ENCODE peak calls at places on chromosomes 13 and 19, in five cellular contexts. Q, Y, S, B and X are unnamed samples.

GRCh38 chr13:67557642-67558241 is 327.6 kb upstream of the PCDH9 start:
- DNase-seq in S (no peak), B (no peak), Q (no peak), Y (no peak), X (no peak)

GRCh38 chr19:17841810-17842662 is 5.7 kb downstream of the JAK3 start:
- DNase-seq in S (no peak), B (peak), Q (peak), Y (peak), X (no peak)

GRCh38 chr13:43389573-43389972 is 366.2 kb downstream of the DNAJC15 start:
- DNase-seq in S (no peak), Y (no peak), Q (no peak), B (no peak), X (no peak)

GRCh38 chr13:20908714-20909497 is 6.4 kb upstream of the XPO4 start:
- DNase-seq in B (no peak), Y (no peak), S (no peak), Q (no peak), X (no peak)

GRCh38 chr13:50224534-50224933 is 209.3 kb downstream of the KCNRG start:
- DNase-seq in B (no peak), Q (no peak), S (no peak), Y (no peak), X (no peak)

GRCh38 chr19:12736854-12737665 is at the start of gene GET3:
- DNase-seq in B (peak), Q (peak), Y (peak), S (peak), X (peak)

GRCh38 chr13:79393564-79394249 is 12.3 kb downstream of the RBM26 start:
- DNase-seq in Q (no peak), B (no peak), Y (no peak), S (no peak), X (no peak)

GRCh38 chr13:40629678-40630384 is 36.6 kb downstream of the FOXO1 start:
- DNase-seq in B (no peak), S (peak), Y (no peak), Q (no peak), X (no peak)

GRCh38 chr19:48325265-48325910 is at the start of gene EMP3:
- DNase-seq in B (peak), Y (peak), S (peak), Q (no peak), X (peak)

GRCh38 chr19:2631213-2631821 is 71.2 kb downstream of the GNG7 start:
- DNase-seq in S (no peak), Y (no peak), Q (no peak), B (no peak), X (no peak)

GRCh38 chr13:104875008-104875762 is 1660.3 kb downstream of the EFNB2 start:
- DNase-seq in Q (no peak), B (no peak), Y (no peak), S (no peak), X (no peak)

GRCh38 chr19:42325896-42326771 is 699 bp downstream of the MEGF8 start:
- DNase-seq in Q (no peak), Y (peak), B (no peak), S (no peak), X (no peak)

GRCh38 chr19:42325308-42325895 is at the start of gene MEGF8:
- DNase-seq in S (peak), B (peak), Q (peak), Y (peak), X (peak)

GRCh38 chr19:42323473-42323851 is 2.0 kb upstream of the MEGF8 start:
- DNase-seq in B (no peak), Y (no peak), Q (peak), S (no peak), X (no peak)

GRCh38 chr19:42323852-42324654 is 1.4 kb upstream of the MEGF8 start:
- DNase-seq in B (no peak), Y (no peak), S (no peak), Q (no peak), X (no peak)

DNA sequence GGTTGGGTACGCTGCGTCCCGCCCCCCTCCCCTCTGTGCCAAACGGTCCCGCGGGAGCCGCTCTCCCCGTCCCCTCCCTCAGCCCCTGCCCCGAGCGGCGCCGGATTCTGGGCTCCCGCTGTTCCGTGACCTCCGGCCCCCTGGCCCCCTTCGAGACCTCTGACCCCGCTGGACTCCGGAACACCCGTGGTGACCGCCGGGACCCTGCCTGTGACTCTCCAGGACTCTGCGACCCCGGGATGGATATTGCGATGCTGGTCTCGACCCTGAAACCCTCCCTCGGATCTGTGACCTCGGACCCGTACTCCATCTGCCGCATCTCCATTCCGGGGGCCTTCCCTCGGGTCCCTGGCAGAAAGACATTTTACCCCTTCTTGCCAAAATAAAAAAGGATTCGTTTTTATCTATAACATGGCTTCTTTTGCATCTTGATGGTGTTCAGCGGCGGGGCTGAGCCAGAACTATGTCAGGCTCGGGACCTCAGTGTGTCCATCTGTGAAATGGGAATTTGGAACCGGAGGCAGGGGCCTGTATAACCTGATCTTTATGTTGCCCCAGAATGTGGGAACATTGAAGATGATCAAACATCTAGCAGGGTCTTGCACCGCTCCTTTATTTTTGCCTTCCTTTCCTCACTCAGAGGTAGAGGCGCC is 654 bp upstream of the MEGF8 start:
- DNase-seq in Y (no peak), Q (no peak), B (no peak), S (no peak), X (no peak)
- TF ChIP-seq POLR2AphosphoS5 in Y (no peak), Q (no peak), B (no peak), S (no peak), X (no peak)

GRCh38 chr13:24982333-24982999 is 113.5 kb upstream of the PABPC3 start:
- DNase-seq in B (no peak), S (no peak), Q (no peak), Y (no peak), X (no peak)
- TF ChIP-seq TAF1 in B (no peak), S (no peak), Q (no peak), Y (no peak), X (no peak)

GRCh38 chr13:39036212-39036611 is 1.7 kb downstream of the PROSER1 start:
- DNase-seq in B (no peak), Y (no peak), Q (no peak), S (no peak), X (no peak)
- TF ChIP-seq POLR2A in B (no peak), Y (no peak), Q (no peak), S (no peak), X (no peak)

GRCh38 chr19:37251308-37252229 is 33.6 kb downstream of the ZNF383 start:
- DNase-seq in S (peak), Y (peak), Q (no peak), B (peak), X (peak)
- TF ChIP-seq POLR2AphosphoS5 in S (peak), Y (no peak), Q (no peak), B (peak), X (no peak)

GRCh38 chr13:32381539-32381938 is 46.4 kb downstream of the N4BP2L1 start:
- DNase-seq in S (no peak), B (no peak), Q (peak), Y (no peak), X (no peak)
- TF ChIP-seq TAF1 in S (no peak), B (no peak), Q (no peak), Y (no peak), X (no peak)

DNA sequence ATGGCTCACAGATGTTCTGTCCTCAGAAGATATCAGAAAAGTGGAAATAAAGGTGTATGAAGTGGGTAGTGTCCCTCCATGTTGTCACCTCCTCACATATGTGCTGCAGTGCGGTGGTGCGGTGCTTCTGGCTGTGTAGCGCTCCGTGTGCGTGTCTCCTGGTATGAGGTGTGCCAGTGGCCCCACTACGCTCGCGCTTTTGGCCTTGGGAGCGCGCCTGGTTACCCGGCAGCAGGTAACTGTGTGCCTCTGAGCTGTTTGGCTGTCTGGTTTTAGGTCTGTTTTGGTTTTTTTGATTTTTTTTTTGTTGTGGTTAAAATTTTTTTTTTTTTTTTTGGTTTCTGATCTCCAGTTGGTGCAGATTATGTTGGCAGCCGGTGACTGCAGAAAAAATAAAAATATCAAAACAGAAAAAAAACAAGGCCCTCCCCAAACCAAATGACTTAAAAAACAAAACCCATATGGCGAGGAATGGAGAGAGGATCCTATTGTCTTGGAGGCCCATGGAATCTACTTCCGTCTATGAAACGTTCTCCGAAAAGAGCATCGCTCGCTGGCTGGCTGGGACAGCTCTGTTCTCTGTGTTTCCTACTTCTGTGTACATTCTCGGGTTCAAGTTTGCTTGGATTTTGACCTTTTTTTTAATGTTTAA is 7.9 kb downstream of the HNRNPL start:
- DNase-seq in S (no peak), Q (no peak), B (no peak), Y (no peak), X (no peak)
- TF ChIP-seq POLR2A in S (peak), Q (no peak), B (no peak), Y (no peak), X (peak)

GRCh38 chr19:47112664-47113445 is 721 bp downstream of the ZC3H4 start:
- DNase-seq in Q (peak), B (peak), S (peak), Y (peak), X (peak)
- TF ChIP-seq POLR2AphosphoS5 in Q (peak), B (peak), S (peak), Y (peak), X (peak)

DNA sequence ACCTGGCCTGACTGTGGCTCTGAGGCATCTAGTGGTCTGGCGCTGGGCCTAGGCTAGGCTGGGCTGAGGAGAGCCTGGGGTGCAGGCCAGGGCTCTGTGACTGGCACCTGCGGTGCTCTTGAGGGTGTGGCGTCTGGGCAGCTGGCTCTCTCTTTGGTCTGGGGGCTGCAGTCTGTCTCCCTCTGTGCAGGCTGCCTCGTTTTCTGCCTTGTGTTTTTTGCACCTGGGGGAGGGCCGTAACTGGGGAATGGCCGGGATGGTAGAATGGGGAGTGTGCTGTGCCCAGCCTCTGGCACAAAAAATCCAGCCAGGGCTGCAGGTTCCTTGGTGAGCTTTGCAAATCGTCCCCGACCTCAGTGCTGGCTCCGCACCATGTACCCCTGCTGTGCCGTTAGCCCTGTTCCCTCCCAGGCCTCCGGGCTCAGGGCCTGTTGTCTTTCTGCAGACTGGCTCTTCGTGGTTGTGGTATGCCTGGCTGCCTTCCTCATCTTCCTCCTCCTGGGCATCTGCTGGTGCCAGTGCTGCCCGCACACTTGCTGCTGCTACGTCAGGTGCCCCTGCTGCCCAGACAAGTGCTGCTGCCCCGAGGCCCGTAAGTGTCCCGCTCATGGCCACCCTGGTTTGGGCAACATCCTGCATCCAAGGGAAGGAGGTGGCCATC is 6.5 kb upstream of the USF2 start:
- DNase-seq in B (no peak), Q (no peak), S (no peak), Y (no peak), X (no peak)
- TF ChIP-seq TAF1 in B (no peak), Q (no peak), S (no peak), Y (no peak), X (no peak)

GRCh38 chr19:39402417-39403297 is 4.0 kb upstream of the ZFP36 start:
- DNase-seq in S (peak), Y (peak), Q (no peak), B (peak), X (peak)

GRCh38 chr19:39399684-39400465 is 6.8 kb upstream of the ZFP36 start:
- DNase-seq in Y (no peak), Q (no peak), S (no peak), B (no peak), X (no peak)

GRCh38 chr19:39403331-39404312 is 3.0 kb upstream of the ZFP36 start:
- DNase-seq in S (no peak), Y (peak), Q (peak), B (peak), X (peak)

GRCh38 chr19:39400997-39401548 is 5.6 kb upstream of the ZFP36 start:
- DNase-seq in Y (no peak), S (no peak), B (no peak), Q (no peak), X (no peak)

DNA sequence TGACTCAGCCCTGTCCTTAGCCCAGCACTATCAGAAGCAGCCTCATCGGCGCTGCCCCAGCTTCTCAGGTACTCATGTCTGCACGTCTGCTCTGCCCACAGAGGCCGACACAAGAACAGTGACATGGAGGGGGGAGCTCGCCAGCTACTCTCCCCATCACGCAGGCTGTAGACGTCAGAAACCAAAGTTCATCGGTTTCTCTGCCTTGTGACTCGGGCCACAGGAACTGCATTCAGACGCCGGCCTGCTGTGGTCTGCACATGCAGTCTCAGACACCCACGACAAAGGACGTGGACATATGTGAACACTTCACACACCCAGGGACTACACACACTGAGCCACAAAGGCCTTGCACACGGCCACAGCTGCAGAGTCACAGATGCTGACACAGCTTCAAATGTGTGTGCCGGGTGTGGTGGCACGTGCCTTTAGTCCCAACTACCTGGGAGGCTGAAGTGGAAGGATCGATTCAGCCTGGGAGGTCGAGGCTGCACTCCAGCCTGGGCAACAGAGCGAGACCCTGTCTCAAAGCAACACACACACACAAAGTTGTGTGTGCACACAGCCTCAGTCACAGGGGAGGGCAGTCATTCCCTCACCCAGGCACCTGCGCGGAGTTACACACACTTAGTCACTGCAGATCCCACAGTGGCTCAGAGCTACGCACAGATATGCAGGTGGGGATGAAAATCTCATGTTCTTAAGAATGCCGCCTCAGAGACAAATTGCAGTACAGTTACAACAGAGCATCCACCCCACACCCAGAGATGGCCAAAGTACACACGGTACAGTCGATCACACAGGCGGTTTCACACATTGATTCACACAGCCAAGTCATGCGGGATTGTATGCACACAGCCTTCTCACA is 4.9 kb upstream of the ZFP36 start:
- DNase-seq in Q (no peak), Y (no peak), B (no peak), S (no peak), X (no peak)
- TF ChIP-seq POLR2A in Q (no peak), Y (no peak), B (no peak), S (peak), X (no peak)